ENCODE peak calls at places on chromosomes 6 and 20, in four cellular contexts. Y is AG20443, O is endothelial cell of umbilical vein, Q is HL-60. N is an unnamed sample.

GRCh38 chr6:30914854-30915590 is 984 bp downstream of the VARS2 start:
- DNase-seq in Y (no peak), O (peak; percentile 9), Q (no peak), N (no peak)

GRCh38 chr20:41664584-41664983 is 46.4 kb upstream of the CHD6 start:
- DNase-seq in Q (peak; percentile 25), O (peak; percentile 20), Y (no peak), N (no peak)

GRCh38 chr6:108423982-108424695 is 129.3 kb downstream of the AFG1L start:
- DNase-seq in Y (no peak), Q (no peak), O (no peak), N (no peak)

GRCh38 chr6:66771626-66772025 is 1064.6 kb upstream of the EYS start:
- DNase-seq in Y (no peak), O (no peak), Q (no peak), N (no peak)

GRCh38 chr6:165663736-165664552 is 903 bp upstream of the PDE10A start:
- DNase-seq in Y (no peak), Q (no peak), O (no peak), N (no peak)

GRCh38 chr6:33336495-33336894 is 19.0 kb upstream of the ZBTB22 start:
- DNase-seq in O (no peak), Y (no peak), Q (no peak), N (no peak)

GRCh38 chr20:63542696-63543095 is 4.9 kb downstream of the SRMS start:
- DNase-seq in O (no peak), Y (no peak), Q (no peak), N (no peak)

GRCh38 chr6:4658486-4658885 is 117.7 kb upstream of the CDYL start:
- DNase-seq in Q (no peak), O (no peak), Y (no peak), N (no peak)

GRCh38 chr6:161301338-161301737 is 27.5 kb upstream of the AGPAT4 start:
- DNase-seq in O (no peak), Q (no peak), Y (peak; percentile 87), N (no peak)

GRCh38 chr6:24126586-24127192 is 674 bp downstream of the NRSN1 start:
- DNase-seq in O (peak; percentile 12), Q (no peak), Y (peak; percentile 65), N (no peak)

GRCh38 chr20:35436175-35436568 is 1.9 kb downstream of the GDF5 start:
- DNase-seq in O (no peak), Y (no peak), Q (no peak), N (no peak)

GRCh38 chr20:37703338-37703660 is 9.5 kb downstream of the CTNNBL1 start:
- DNase-seq in Q (no peak), Y (peak; percentile 35), O (no peak), N (no peak)

GRCh38 chr6:116451916-116452315 is 9.3 kb upstream of the CALHM6 start:
- DNase-seq in O (no peak), Y (no peak), Q (no peak), N (no peak)

GRCh38 chr20:59207742-59208357 is 44.2 kb downstream of the ZNF831 start:
- DNase-seq in O (peak; percentile 11), Y (no peak), Q (peak; percentile 14), N (no peak)

GRCh38 chr20:62953839-62954703 is 1.6 kb downstream of the SLC17A9 start:
- DNase-seq in Y (peak; percentile 89), Q (peak; percentile 88), O (peak; percentile 69), N (no peak)

GRCh38 chr6:68778356-68779020 is 143.4 kb downstream of the ADGRB3 start:
- DNase-seq in Y (peak; percentile 8), Q (no peak), O (no peak), N (no peak)

GRCh38 chr6:170222498-170223471 is 68.1 kb downstream of the DLL1 start:
- DNase-seq in O (no peak), Y (no peak), Q (no peak), N (no peak)